ENCODE peak calls at places on chromosomes 7 and 10, in four cellular contexts. Z, S, Y and A are unnamed samples.

GRCh38 chr10:1515780-1516491 is 221.4 kb downstream of the ADARB2 start:
- DNase-seq in Z (no peak), S (no peak), Y (no peak), A (no peak)

GRCh38 chr7:82965088-82966036 is 197.3 kb downstream of the PCLO start:
- DNase-seq in Z (no peak), S (no peak), Y (no peak), A (no peak)

GRCh38 chr7:1529383-1530116 is 952 bp upstream of the MAFK start:
- DNase-seq in Z (no peak), S (no peak), Y (no peak), A (no peak)

GRCh38 chr10:133123050-133123745 is 35.5 kb downstream of the ADGRA1 start:
- DNase-seq in Z (no peak), S (no peak), Y (no peak), A (no peak)

GRCh38 chr7:52271663-52272062 is 763.8 kb upstream of the POM121L12 start:
- DNase-seq in Z (no peak), S (no peak), Y (no peak), A (no peak)

GRCh38 chr10:127738512-127739424 is 1.8 kb downstream of the FOXI2 start:
- DNase-seq in Z (peak; percentile 53), S (no peak), Y (peak; percentile 43), A (no peak)

GRCh38 chr7:101815826-101816488 is 1.5 kb upstream of the CUX1 start:
- DNase-seq in Z (peak; percentile 89), S (peak; percentile 78), Y (no peak), A (peak; percentile 82)

GRCh38 chr7:774161-775109 is 47.4 kb upstream of the PRKAR1B start:
- DNase-seq in Z (peak; percentile 83), S (no peak), Y (peak; percentile 67), A (peak; percentile 16)

GRCh38 chr10:67602268-67602950 is 93.6 kb downstream of the CTNNA3 start:
- DNase-seq in Z (no peak), S (no peak), Y (peak; percentile 67), A (peak; percentile 40)

GRCh38 chr10:70914316-70914864 is 26.0 kb upstream of the PCBD1 start:
- DNase-seq in Z (no peak), S (no peak), Y (no peak), A (no peak)

GRCh38 chr7:100515072-100515532 is 23.9 kb upstream of the AGFG2 start:
- DNase-seq in Z (no peak), S (peak; percentile 86), Y (peak; percentile 59), A (peak; percentile 82)

GRCh38 chr10:131048595-131048994 is 262.9 kb downstream of the TCERG1L start:
- DNase-seq in Z (peak; percentile 34), S (no peak), Y (no peak), A (no peak)

GRCh38 chr10:118504044-118504944 is 91.2 kb downstream of the PRLHR start:
- DNase-seq in Z (peak; percentile 37), S (peak; percentile 32), Y (peak; percentile 93), A (peak; percentile 85)

GRCh38 chr10:3452234-3452633 is 279.7 kb upstream of the PITRM1 start:
- DNase-seq in Z (peak; percentile 72), S (peak; percentile 92), Y (peak; percentile 15), A (peak; percentile 94)

GRCh38 chr7:45151967-45152366 is 5.6 kb upstream of the RAMP3 start:
- DNase-seq in Z (no peak), S (no peak), Y (no peak), A (no peak)

GRCh38 chr7:98418636-98419315 is 17.9 kb upstream of the BAIAP2L1 start:
- DNase-seq in Z (no peak), S (peak; percentile 78), Y (peak; percentile 99), A (peak; percentile 92)

GRCh38 chr7:17130281-17131059 is 168.0 kb upstream of the AHR start:
- DNase-seq in Z (peak; percentile 46), S (peak; percentile 79), Y (peak; percentile 22), A (peak; percentile 85)

GRCh38 chr7:92889081-92889480 is 52.7 kb upstream of the CDK6 start:
- DNase-seq in Z (no peak), S (no peak), Y (no peak), A (no peak)

GRCh38 chr10:97673736-97674525 is 13.1 kb downstream of the AVPI1 start:
- DNase-seq in Z (no peak), S (peak; percentile 28), Y (no peak), A (peak; percentile 60)

GRCh38 chr7:604884-605531 is 85.4 kb upstream of the PDGFA start:
- DNase-seq in Z (no peak), S (no peak), Y (no peak), A (no peak)

GRCh38 chr7:76048668-76048988 is 722 bp downstream of the MDH2 start:
- DNase-seq in Z (peak; percentile 70), S (no peak), Y (peak; percentile 35), A (no peak)

GRCh38 chr10:61793760-61794713 is 107.5 kb upstream of the ARID5B start:
- DNase-seq in Z (no peak), S (peak; percentile 79), Y (no peak), A (peak; percentile 65)

GRCh38 chr7:22001345-22002004 is 55.8 kb upstream of the CDCA7L start:
- DNase-seq in Z (peak; percentile 73), S (peak; percentile 43), Y (peak; percentile 93), A (peak; percentile 81)

GRCh38 chr10:83555264-83555663 is 584.0 kb upstream of the GHITM start:
- DNase-seq in Z (no peak), S (no peak), Y (no peak), A (no peak)

GRCh38 chr10:104638861-104639594 is 2.1 kb upstream of the SORCS3 start:
- DNase-seq in Z (peak; percentile 89), S (no peak), Y (no peak), A (no peak)

GRCh38 chr7:95596183-95597135 is at the start of gene PDK4:
- DNase-seq in Z (peak; percentile 80), S (peak; percentile 80), Y (peak; percentile 17), A (peak; percentile 68)

GRCh38 chr10:16011548-16011947 is 151.2 kb upstream of the MINDY3 start:
- DNase-seq in Z (no peak), S (no peak), Y (no peak), A (no peak)

GRCh38 chr10:35813219-35813618 is 171.1 kb upstream of the FZD8 start:
- DNase-seq in Z (no peak), S (no peak), Y (no peak), A (no peak)

GRCh38 chr10:71748671-71749191 is 24.6 kb downstream of the VSIR start:
- DNase-seq in Z (no peak), S (no peak), Y (no peak), A (no peak)

GRCh38 chr7:22607180-22607579 is 107.2 kb upstream of the STEAP1B start:
- DNase-seq in Z (no peak), S (peak; percentile 77), Y (no peak), A (peak; percentile 87)

GRCh38 chr10:1754506-1755177 is 17.3 kb upstream of the ADARB2 start:
- DNase-seq in Z (peak; percentile 36), S (no peak), Y (no peak), A (no peak)

GRCh38 chr7:35430547-35431153 is 176.8 kb upstream of the TBX20 start:
- DNase-seq in Z (peak; percentile 63), S (no peak), Y (no peak), A (no peak)

GRCh38 chr7:148484486-148484885 is 106.1 kb upstream of the C7orf33 start:
- DNase-seq in Z (no peak), S (no peak), Y (no peak), A (no peak)

GRCh38 chr7:74283858-74284447 is 5.3 kb upstream of the CLIP2 start:
- DNase-seq in Z (no peak), S (no peak), Y (no peak), A (no peak)

GRCh38 chr7:64463636-64464375 is 99.1 kb downstream of the ZNF680 start:
- DNase-seq in Z (no peak), S (peak; percentile 60), Y (no peak), A (peak; percentile 58)

GRCh38 chr7:129864042-129864441 is 88.7 kb downstream of the UBE2H start:
- DNase-seq in Z (no peak), S (peak; percentile 90), Y (no peak), A (peak; percentile 86)